ENCODE peak calls at places on chromosomes 4 and X, in five cellular contexts. Z is hepatocyte, L is A549, U is tibial nerve, M is cardiac muscle cell. B is an unnamed sample.

GRCh38 chrX:50108264-50108663 is 92.5 kb downstream of the AKAP4 start:
- DNase-seq in Z (no peak), L (no peak), U (no peak), M (no peak), B (no peak)

GRCh38 chrX:132671229-132671641 is 182.4 kb upstream of the MBNL3 start:
- DNase-seq in Z (no peak), L (no peak), U (no peak), M (no peak), B (no peak)

GRCh38 chr4:26701786-26702227 is 117.9 kb downstream of the TBC1D19 start:
- DNase-seq in Z (no peak), L (no peak), U (no peak), M (no peak), B (no peak)

GRCh38 chr4:51894246-51894645 is 51.3 kb downstream of the DCUN1D4 start:
- DNase-seq in Z (no peak), L (no peak), U (no peak), M (no peak), B (no peak)

GRCh38 chr4:35818520-35818919 is 425.8 kb downstream of the ARAP2 start:
- DNase-seq in Z (no peak), L (no peak), U (no peak), M (no peak), B (no peak)

GRCh38 chr4:25628441-25628840 is 27.2 kb upstream of the SLC34A2 start:
- DNase-seq in Z (no peak), L (no peak), U (no peak), M (no peak), B (no peak)

GRCh38 chr4:6748286-6748685 is 32.3 kb downstream of the BLOC1S4 start:
- DNase-seq in Z (peak), L (no peak), U (no peak), M (no peak), B (no peak)

GRCh38 chrX:39816871-39817731 is 280.7 kb downstream of the BCOR start:
- DNase-seq in Z (peak), L (no peak), U (no peak), M (no peak), B (peak)

GRCh38 chrX:123846598-123847038 is 13.2 kb upstream of the XIAP start:
- DNase-seq in Z (no peak), L (no peak), U (no peak), M (no peak), B (no peak)

GRCh38 chrX:106341823-106342222 is 173.7 kb downstream of the PWWP3B start:
- DNase-seq in Z (no peak), L (no peak), U (no peak), M (no peak), B (no peak)

GRCh38 chrX:77493677-77494553 is 46.7 kb downstream of the FGF16 start:
- DNase-seq in Z (peak), L (no peak), U (no peak), M (peak), B (no peak)

GRCh38 chr4:26478330-26478729 is 12.0 kb downstream of the CCKAR start:
- DNase-seq in Z (no peak), L (no peak), U (no peak), M (no peak), B (no peak)

GRCh38 chr4:5839751-5840674 is 52.9 kb downstream of the CRMP1 start:
- DNase-seq in Z (no peak), L (no peak), U (peak), M (no peak), B (no peak)

GRCh38 chr4:7198440-7199128 is 6.2 kb downstream of the SORCS2 start:
- DNase-seq in Z (no peak), L (no peak), U (no peak), M (no peak), B (peak)

GRCh38 chrX:108349210-108349609 is 89.0 kb downstream of the COL4A6 start:
- DNase-seq in Z (no peak), L (no peak), U (no peak), M (no peak), B (no peak)

GRCh38 chr4:141028024-141028529 is 105.2 kb downstream of the RNF150 start:
- DNase-seq in Z (no peak), L (no peak), U (no peak), M (no peak), B (no peak)

GRCh38 chr4:161133877-161134276 is 1029.9 kb downstream of the FSTL5 start:
- DNase-seq in Z (no peak), L (no peak), U (no peak), M (no peak), B (no peak)

GRCh38 chr4:4875147-4875546 is 15.7 kb downstream of the MSX1 start:
- DNase-seq in Z (peak), L (no peak), U (no peak), M (peak), B (no peak)

GRCh38 chrX:68728186-68728585 is 80.7 kb downstream of the STARD8 start:
- DNase-seq in Z (no peak), L (no peak), U (no peak), M (no peak), B (no peak)

GRCh38 chr4:145951931-145952330 is 13.3 kb upstream of the ZNF827 start:
- DNase-seq in Z (no peak), L (no peak), U (no peak), M (no peak), B (no peak)

GRCh38 chr4:148692242-148692641 is 250.0 kb upstream of the NR3C2 start:
- DNase-seq in Z (no peak), L (no peak), U (no peak), M (no peak), B (no peak)

GRCh38 chr4:82801910-82802521 is 3.4 kb upstream of the SCD5 start:
- DNase-seq in Z (no peak), L (no peak), U (peak), M (no peak), B (no peak)

GRCh38 chrX:112979879-112980278 is 139.2 kb upstream of the AMOT start:
- DNase-seq in Z (no peak), L (no peak), U (no peak), M (no peak), B (no peak)

GRCh38 chr4:147117400-147117799 is 171.7 kb upstream of the TTC29 start:
- DNase-seq in Z (peak), L (no peak), U (no peak), M (peak), B (no peak)

DNA sequence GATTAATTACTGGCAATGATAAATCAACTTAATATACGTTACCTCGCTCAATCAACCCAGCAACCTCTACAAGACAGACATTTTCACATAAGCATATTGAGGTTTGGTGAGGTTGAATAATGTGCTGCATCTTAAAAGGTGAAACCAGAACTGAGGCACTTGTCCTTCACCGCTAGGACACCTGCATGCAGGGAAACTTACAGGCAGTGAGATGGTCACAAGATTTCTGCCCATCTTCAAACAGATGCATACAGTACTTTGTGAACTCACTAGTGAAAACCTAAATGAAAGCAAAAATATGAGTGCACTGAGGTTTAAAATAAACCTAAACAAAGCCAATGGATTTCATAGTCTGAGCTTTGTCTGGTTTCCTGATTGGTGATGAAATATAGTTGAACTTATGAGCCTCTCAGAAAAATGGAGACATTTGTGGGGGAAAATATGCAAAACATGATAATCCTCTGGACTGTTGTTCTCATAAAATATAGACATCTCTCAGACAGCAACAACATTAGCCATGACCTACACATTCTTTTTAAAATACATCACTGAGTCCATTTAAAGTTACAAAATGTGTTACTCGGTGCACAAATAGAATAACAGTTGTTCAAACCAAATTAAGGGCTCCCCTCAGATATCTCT is 20.9 kb upstream of the PRSS12 start:
- DNase-seq in Z (no peak), L (no peak), U (no peak), M (no peak), B (no peak)
- TF ChIP-seq CTCF in Z (no peak), L (no peak), U (no peak), M (no peak), B (no peak)

DNA sequence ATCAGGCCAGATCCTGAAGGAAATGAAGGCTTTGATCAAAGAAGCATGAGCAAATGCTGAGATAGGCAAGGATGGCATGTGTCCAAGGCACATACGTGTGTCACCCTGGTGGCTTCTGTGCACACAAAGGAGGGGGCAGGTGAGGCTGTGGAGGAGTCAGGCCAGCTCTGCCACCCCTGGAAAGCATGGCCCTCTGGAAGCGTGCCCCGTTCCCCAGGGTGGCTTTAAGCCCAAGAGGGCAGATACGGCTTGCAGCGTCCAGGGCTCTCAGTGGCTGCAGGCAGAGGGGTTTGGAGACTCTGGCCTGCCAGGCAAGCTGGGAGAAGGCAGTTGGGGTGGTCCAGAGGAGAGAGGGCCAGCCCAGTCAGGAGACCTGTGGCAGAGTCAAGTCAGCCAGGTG is 25.6 kb downstream of the PNMA6E start:
- DNase-seq in Z (no peak), L (no peak), U (no peak), M (no peak), B (no peak)
- H3K27ac ChIP-seq in Z (no peak), L (no peak), U (no peak), M (no peak), B (no peak)

DNA sequence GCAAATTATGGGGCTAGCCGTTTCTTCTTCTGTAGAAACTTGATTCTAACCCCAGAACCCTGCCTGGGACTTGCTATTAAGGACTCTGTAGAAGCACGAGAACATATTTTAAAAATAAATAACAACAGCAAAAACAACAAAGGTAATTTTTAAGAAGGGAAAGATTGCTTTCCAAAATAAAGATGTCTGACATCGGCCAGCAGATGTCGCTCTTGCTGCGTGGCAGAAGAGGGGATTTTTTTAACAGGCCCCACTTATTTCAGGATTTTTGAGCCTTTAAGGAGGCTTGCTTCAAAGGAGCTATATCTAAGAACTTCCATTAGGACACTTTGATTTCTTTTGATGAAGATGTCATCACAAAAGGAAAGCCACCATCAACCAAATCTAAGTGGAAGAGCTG is 62.8 kb upstream of the EGFL6 start:
- DNase-seq in Z (peak), L (peak), U (no peak), M (peak), B (no peak)
- TF ChIP-seq CTCF in Z (peak), L (peak), U (peak), M (peak), B (peak)

GRCh38 chr4:23483320-23483958 is 406.4 kb downstream of the PPARGC1A start:
- DNase-seq in Z (no peak), L (no peak), U (no peak), M (no peak), B (no peak)

GRCh38 chr4:23485793-23486192 is 404.1 kb downstream of the PPARGC1A start:
- DNase-seq in Z (no peak), L (no peak), U (no peak), M (no peak), B (no peak)

DNA sequence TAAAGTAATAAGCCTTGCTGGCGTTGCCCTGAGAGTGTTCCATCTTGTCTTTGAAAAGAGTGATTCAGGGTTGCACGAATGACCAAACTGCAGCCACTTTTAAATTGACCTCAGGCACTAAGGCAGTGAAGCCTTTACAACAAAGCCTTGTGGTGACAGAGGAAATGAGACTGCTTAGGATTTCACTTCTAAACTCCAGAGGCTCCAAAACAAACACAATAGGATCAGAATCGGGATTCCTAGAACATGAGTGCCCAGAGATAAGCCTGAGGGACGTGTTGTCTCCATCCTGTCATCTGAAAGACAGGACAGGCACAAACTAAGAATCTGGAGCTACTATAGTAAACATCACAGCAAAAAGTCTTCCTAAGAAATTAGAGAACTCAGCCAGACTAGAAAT is 405.2 kb downstream of the PPARGC1A start:
- DNase-seq in Z (no peak), L (no peak), U (no peak), M (peak), B (no peak)
- H3K27ac ChIP-seq in Z (no peak), L (no peak), U (no peak), M (peak), B (no peak)

GRCh38 chr4:144646523-144647094 is 653 bp downstream of the HHIP start:
- DNase-seq in Z (peak), L (peak), U (no peak), M (peak), B (no peak)
- TF ChIP-seq CTCF in Z (no peak), L (no peak), U (no peak), M (peak), B (no peak)

GRCh38 chr4:107828315-107828714 is 3.6 kb downstream of the SGMS2 start:
- DNase-seq in Z (no peak), L (no peak), U (no peak), M (no peak), B (no peak)

GRCh38 chr4:107826427-107826980 is 1.8 kb downstream of the SGMS2 start:
- DNase-seq in Z (peak), L (peak), U (no peak), M (no peak), B (no peak)

GRCh38 chr4:107824367-107825071 is at the start of gene SGMS2:
- DNase-seq in Z (peak), L (peak), U (peak), M (peak), B (peak)

GRCh38 chr4:107823870-107824366 is 814 bp upstream of the SGMS2 start:
- DNase-seq in Z (no peak), L (no peak), U (no peak), M (peak), B (no peak)

DNA sequence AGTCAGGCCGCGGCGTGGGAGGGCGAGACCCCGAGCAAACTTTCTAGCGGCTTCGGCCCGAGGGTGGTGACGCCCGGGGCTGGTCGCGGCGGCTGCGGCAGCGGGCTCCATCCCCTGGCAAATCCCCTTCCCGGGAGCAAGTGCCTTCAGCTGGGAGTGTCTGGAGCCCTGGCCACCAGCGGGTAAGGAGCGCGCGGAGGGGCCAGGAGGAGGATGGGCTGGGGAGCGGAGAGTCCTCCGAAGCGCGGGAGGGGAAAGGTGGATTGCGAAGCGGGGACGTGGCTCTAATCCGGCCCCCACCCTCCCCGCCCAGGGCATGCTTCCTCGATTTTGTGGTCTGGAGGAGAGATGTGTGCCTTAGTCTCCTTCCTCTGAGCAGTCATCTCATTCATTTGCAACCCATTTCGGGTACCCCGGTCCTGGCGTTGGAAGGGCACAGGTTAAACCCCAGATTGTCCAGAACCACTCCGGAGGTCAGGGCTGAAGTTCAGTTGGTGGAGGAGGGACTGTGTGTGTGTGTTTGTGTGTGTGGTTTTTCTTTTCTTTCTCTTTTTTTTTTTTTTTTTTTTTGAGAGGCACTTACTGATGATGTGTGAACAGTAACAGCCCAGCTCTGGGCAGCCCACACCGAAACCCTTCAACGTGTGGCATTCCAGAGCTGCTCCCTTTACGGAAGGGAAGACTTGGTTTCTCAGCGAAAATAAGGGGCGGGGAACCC is 499 bp downstream of the SGMS2 start:
- DNase-seq in Z (peak), L (peak), U (peak), M (peak), B (no peak)
- H3K27ac ChIP-seq in Z (peak), L (peak), U (peak), M (no peak), B (peak)

GRCh38 chrX:30488092-30488491 is 89.5 kb downstream of the TASL start:
- DNase-seq in Z (peak), L (peak), U (no peak), M (peak), B (no peak)
- TF ChIP-seq CTCF in Z (peak), L (peak), U (no peak), M (peak), B (no peak)

GRCh38 chr4:139054791-139055376 is 39.3 kb downstream of the NOCT start:
- DNase-seq in Z (no peak), L (no peak), U (no peak), M (peak), B (no peak)

GRCh38 chr4:139053909-139054308 is 38.3 kb downstream of the NOCT start:
- DNase-seq in Z (no peak), L (no peak), U (no peak), M (no peak), B (no peak)

GRCh38 chr4:139050436-139050835 is 34.9 kb downstream of the NOCT start:
- DNase-seq in Z (no peak), L (no peak), U (no peak), M (no peak), B (no peak)
- H3K27ac ChIP-seq in Z (no peak), L (no peak), U (no peak), M (peak), B (no peak)

B was measured in dorsolateral prefrontal cortex.